ENCODE peak calls at places on chromosome 4, in ten cellular contexts. One of them, this sample, is unnamed.

GRCh38 chr4:663438-664428 is 10.3 kb downstream of the ATP5ME start:
- DNase-seq in HepG2: no peak
- DNase-seq in neural progenitor cell: peak
- DNase-seq in prostate gland: no peak
- DNase-seq in heart left ventricle: no peak
- DNase-seq in endodermal cell: peak
- DNase-seq in dorsolateral prefrontal cortex: no peak
- DNase-seq in psoas muscle: peak
- DNase-seq in brain microvascular endothelial cell: no peak
- DNase-seq in tibial artery: no peak
- DNase-seq in this sample: peak

GRCh38 chr4:94455081-94455480 is 3.3 kb downstream of the PDLIM5 start:
- DNase-seq in brain microvascular endothelial cell: peak
- DNase-seq in psoas muscle: peak
- DNase-seq in neural progenitor cell: no peak
- DNase-seq in heart left ventricle: peak
- DNase-seq in prostate gland: peak
- DNase-seq in HepG2: peak
- DNase-seq in dorsolateral prefrontal cortex: no peak
- DNase-seq in endodermal cell: no peak
- DNase-seq in tibial artery: peak
- DNase-seq in this sample: no peak

GRCh38 chr4:145820407-145820806 is 118.2 kb downstream of the ZNF827 start:
- DNase-seq in HepG2: no peak
- DNase-seq in tibial artery: no peak
- DNase-seq in heart left ventricle: no peak
- DNase-seq in psoas muscle: no peak
- DNase-seq in prostate gland: no peak
- DNase-seq in dorsolateral prefrontal cortex: no peak
- DNase-seq in brain microvascular endothelial cell: no peak
- DNase-seq in neural progenitor cell: no peak
- DNase-seq in endodermal cell: no peak
- DNase-seq in this sample: no peak

GRCh38 chr4:88059781-88060180 is 52.3 kb downstream of the PKD2 start:
- DNase-seq in tibial artery: no peak
- DNase-seq in HepG2: no peak
- DNase-seq in brain microvascular endothelial cell: no peak
- DNase-seq in neural progenitor cell: no peak
- DNase-seq in dorsolateral prefrontal cortex: no peak
- DNase-seq in psoas muscle: no peak
- DNase-seq in prostate gland: no peak
- DNase-seq in heart left ventricle: no peak
- DNase-seq in endodermal cell: no peak
- DNase-seq in this sample: no peak

GRCh38 chr4:174211611-174212044 is 71.8 kb downstream of the FBXO8 start:
- DNase-seq in HepG2: no peak
- DNase-seq in tibial artery: no peak
- DNase-seq in dorsolateral prefrontal cortex: no peak
- DNase-seq in endodermal cell: peak
- DNase-seq in psoas muscle: no peak
- DNase-seq in brain microvascular endothelial cell: no peak
- DNase-seq in heart left ventricle: no peak
- DNase-seq in neural progenitor cell: peak
- DNase-seq in prostate gland: no peak
- DNase-seq in this sample: no peak

GRCh38 chr4:8179771-8180170 is 19.3 kb upstream of the SH3TC1 start:
- DNase-seq in heart left ventricle: no peak
- DNase-seq in tibial artery: no peak
- DNase-seq in neural progenitor cell: no peak
- DNase-seq in HepG2: no peak
- DNase-seq in endodermal cell: no peak
- DNase-seq in brain microvascular endothelial cell: no peak
- DNase-seq in dorsolateral prefrontal cortex: no peak
- DNase-seq in prostate gland: no peak
- DNase-seq in psoas muscle: no peak
- DNase-seq in this sample: no peak

GRCh38 chr4:56979674-56980073 is 978 bp downstream of the POLR2B start:
- DNase-seq in HepG2: peak
- DNase-seq in tibial artery: no peak
- DNase-seq in dorsolateral prefrontal cortex: no peak
- DNase-seq in psoas muscle: no peak
- DNase-seq in endodermal cell: peak
- DNase-seq in prostate gland: no peak
- DNase-seq in brain microvascular endothelial cell: peak
- DNase-seq in heart left ventricle: no peak
- DNase-seq in neural progenitor cell: peak
- DNase-seq in this sample: no peak

GRCh38 chr4:112908511-112908910 is 140.9 kb upstream of the ANK2 start:
- DNase-seq in neural progenitor cell: no peak
- DNase-seq in dorsolateral prefrontal cortex: peak
- DNase-seq in brain microvascular endothelial cell: no peak
- DNase-seq in tibial artery: no peak
- DNase-seq in psoas muscle: no peak
- DNase-seq in endodermal cell: peak
- DNase-seq in prostate gland: no peak
- DNase-seq in HepG2: no peak
- DNase-seq in heart left ventricle: no peak
- DNase-seq in this sample: no peak

GRCh38 chr4:95867919-95868318 is 28.0 kb downstream of the PDHA2 start:
- DNase-seq in endodermal cell: no peak
- DNase-seq in tibial artery: no peak
- DNase-seq in brain microvascular endothelial cell: no peak
- DNase-seq in neural progenitor cell: peak
- DNase-seq in psoas muscle: no peak
- DNase-seq in dorsolateral prefrontal cortex: no peak
- DNase-seq in heart left ventricle: no peak
- DNase-seq in HepG2: no peak
- DNase-seq in prostate gland: no peak
- DNase-seq in this sample: no peak

GRCh38 chr4:38266616-38267015 is 306.4 kb downstream of the PTTG2 start:
- DNase-seq in tibial artery: no peak
- DNase-seq in psoas muscle: no peak
- DNase-seq in heart left ventricle: no peak
- DNase-seq in dorsolateral prefrontal cortex: no peak
- DNase-seq in prostate gland: no peak
- DNase-seq in HepG2: peak
- DNase-seq in neural progenitor cell: no peak
- DNase-seq in endodermal cell: no peak
- DNase-seq in brain microvascular endothelial cell: no peak
- DNase-seq in this sample: no peak

GRCh38 chr4:167787231-167787630 is 305.1 kb upstream of the ANXA10 start:
- DNase-seq in tibial artery: no peak
- DNase-seq in endodermal cell: no peak
- DNase-seq in heart left ventricle: no peak
- DNase-seq in neural progenitor cell: no peak
- DNase-seq in HepG2: no peak
- DNase-seq in brain microvascular endothelial cell: no peak
- DNase-seq in dorsolateral prefrontal cortex: no peak
- DNase-seq in psoas muscle: no peak
- DNase-seq in prostate gland: no peak
- DNase-seq in this sample: no peak

GRCh38 chr4:110135523-110135922 is 62.9 kb downstream of the ELOVL6 start:
- DNase-seq in psoas muscle: no peak
- DNase-seq in prostate gland: no peak
- DNase-seq in neural progenitor cell: peak
- DNase-seq in heart left ventricle: no peak
- DNase-seq in dorsolateral prefrontal cortex: no peak
- DNase-seq in endodermal cell: no peak
- DNase-seq in tibial artery: no peak
- DNase-seq in brain microvascular endothelial cell: peak
- DNase-seq in HepG2: no peak
- DNase-seq in this sample: no peak
- H3K27ac ChIP-seq in psoas muscle: no peak
- H3K27ac ChIP-seq in prostate gland: no peak
- H3K27ac ChIP-seq in neural progenitor cell: no peak
- H3K27ac ChIP-seq in heart left ventricle: no peak
- H3K27ac ChIP-seq in dorsolateral prefrontal cortex: no peak
- H3K27ac ChIP-seq in endodermal cell: no peak
- H3K27ac ChIP-seq in tibial artery: no peak
- H3K27ac ChIP-seq in brain microvascular endothelial cell: no peak
- H3K27ac ChIP-seq in HepG2: no peak
- H3K27ac ChIP-seq in this sample: no peak

DNA sequence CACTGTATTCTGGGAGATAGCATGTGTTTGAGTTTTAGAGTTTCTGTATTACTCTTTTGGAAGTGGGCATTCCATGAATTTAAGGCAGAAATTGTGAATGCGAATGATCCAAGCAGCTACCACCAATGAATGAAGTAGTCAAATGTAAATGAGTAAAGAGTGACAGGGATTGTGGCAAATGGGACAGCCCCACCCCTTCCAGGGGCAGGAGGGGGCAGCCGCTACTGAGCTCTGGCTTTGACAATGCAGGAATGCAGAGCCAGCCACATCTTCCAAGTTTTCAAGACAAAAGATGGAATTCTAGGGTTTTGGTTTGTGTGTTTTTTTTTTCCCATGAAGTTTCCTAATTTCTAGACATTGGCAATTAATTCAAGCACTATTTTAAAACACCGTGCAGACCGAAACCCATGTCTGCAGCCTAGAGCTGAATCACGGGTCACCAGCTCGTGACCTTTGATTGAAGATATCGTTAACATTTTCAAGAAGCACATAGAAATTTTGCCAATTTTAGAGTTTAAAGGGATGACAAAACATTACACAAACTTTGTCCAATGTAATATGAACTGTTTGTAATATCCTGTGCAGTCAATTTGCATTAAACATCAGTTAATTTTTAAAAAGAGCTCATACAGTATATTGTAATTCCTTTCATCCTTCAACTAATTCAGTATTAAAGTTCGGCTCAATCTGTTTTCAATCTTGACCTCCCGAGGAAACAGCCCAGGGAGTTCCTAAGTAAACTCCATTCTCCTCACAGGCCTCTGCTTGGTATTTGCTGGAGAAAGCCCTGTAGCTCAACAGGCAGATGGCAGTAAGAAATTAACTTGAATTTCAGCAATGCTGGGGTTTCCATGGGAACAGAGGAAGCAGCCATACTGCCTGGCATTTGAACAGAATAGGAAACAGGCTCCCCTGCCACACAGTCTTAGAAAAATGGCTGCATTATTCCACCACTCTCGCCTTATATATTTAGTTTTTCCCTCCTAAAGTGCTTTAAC is 83.4 kb downstream of the UCHL1 start:
- DNase-seq in HepG2: no peak
- DNase-seq in brain microvascular endothelial cell: no peak
- DNase-seq in tibial artery: no peak
- DNase-seq in neural progenitor cell: peak
- DNase-seq in prostate gland: no peak
- DNase-seq in dorsolateral prefrontal cortex: peak
- DNase-seq in endodermal cell: peak
- DNase-seq in heart left ventricle: no peak
- DNase-seq in psoas muscle: no peak
- DNase-seq in this sample: no peak
- TF ChIP-seq CTCF in HepG2: no peak
- TF ChIP-seq CTCF in brain microvascular endothelial cell: peak
- TF ChIP-seq CTCF in tibial artery: peak
- TF ChIP-seq CTCF in neural progenitor cell: no peak
- TF ChIP-seq CTCF in prostate gland: peak
- TF ChIP-seq CTCF in dorsolateral prefrontal cortex: peak
- TF ChIP-seq CTCF in endodermal cell: peak
- TF ChIP-seq CTCF in heart left ventricle: no peak
- TF ChIP-seq CTCF in psoas muscle: no peak
- TF ChIP-seq CTCF in this sample: no peak

DNA sequence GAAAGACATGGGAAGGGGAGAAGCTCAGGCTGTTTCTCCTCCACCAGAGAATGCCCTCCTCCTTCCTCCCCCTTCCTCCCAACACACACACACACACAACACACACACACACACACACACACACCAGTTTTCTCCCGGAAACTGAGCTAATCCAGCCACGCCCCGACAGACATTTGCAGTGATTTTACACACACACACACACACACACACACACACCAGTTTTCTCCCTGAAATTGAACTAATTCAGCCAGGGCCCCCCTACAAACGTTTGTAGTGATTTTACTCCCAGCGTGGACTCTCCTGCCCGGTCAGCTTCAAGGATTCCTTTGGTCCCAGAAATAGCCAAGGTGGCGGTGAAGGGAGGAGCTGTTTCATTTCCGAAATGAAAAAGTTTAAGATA is 32.9 kb upstream of the STX18 start:
- DNase-seq in HepG2: no peak
- DNase-seq in neural progenitor cell: peak
- DNase-seq in prostate gland: peak
- DNase-seq in psoas muscle: peak
- DNase-seq in heart left ventricle: peak
- DNase-seq in brain microvascular endothelial cell: peak
- DNase-seq in endodermal cell: peak
- DNase-seq in tibial artery: no peak
- DNase-seq in dorsolateral prefrontal cortex: no peak
- DNase-seq in this sample: peak
- H3K27ac ChIP-seq in HepG2: no peak
- H3K27ac ChIP-seq in neural progenitor cell: no peak
- H3K27ac ChIP-seq in prostate gland: peak
- H3K27ac ChIP-seq in psoas muscle: peak
- H3K27ac ChIP-seq in heart left ventricle: peak
- H3K27ac ChIP-seq in brain microvascular endothelial cell: peak
- H3K27ac ChIP-seq in endodermal cell: peak
- H3K27ac ChIP-seq in tibial artery: peak
- H3K27ac ChIP-seq in dorsolateral prefrontal cortex: no peak
- H3K27ac ChIP-seq in this sample: peak

GRCh38 chr4:6300359-6300758 is 30.7 kb downstream of the WFS1 start:
- DNase-seq in tibial artery: no peak
- DNase-seq in heart left ventricle: no peak
- DNase-seq in endodermal cell: no peak
- DNase-seq in neural progenitor cell: no peak
- DNase-seq in prostate gland: no peak
- DNase-seq in brain microvascular endothelial cell: no peak
- DNase-seq in psoas muscle: no peak
- DNase-seq in dorsolateral prefrontal cortex: no peak
- DNase-seq in HepG2: no peak
- DNase-seq in this sample: no peak
- TF ChIP-seq CTCF in tibial artery: no peak
- TF ChIP-seq CTCF in heart left ventricle: no peak
- TF ChIP-seq CTCF in endodermal cell: no peak
- TF ChIP-seq CTCF in neural progenitor cell: no peak
- TF ChIP-seq CTCF in prostate gland: no peak
- TF ChIP-seq CTCF in brain microvascular endothelial cell: no peak
- TF ChIP-seq CTCF in psoas muscle: no peak
- TF ChIP-seq CTCF in dorsolateral prefrontal cortex: no peak
- TF ChIP-seq CTCF in HepG2: no peak
- TF ChIP-seq CTCF in this sample: no peak